ENCODE peak calls at places on chromosomes 4 and X, in six cellular contexts. H is iPS-NIHi11, B is non-pigmented ciliary epithelial cell, R is lung, O is MCF 10A, G is AG09319. N is an unnamed sample.

GRCh38 chr4:8614365-8615193 is 22.0 kb downstream of the CPZ start:
- DNase-seq in H (no peak), B (no peak), O (no peak), G (no peak), R (no peak), N (no peak)

GRCh38 chrX:43958529-43958928 is 14.7 kb downstream of the NDP start:
- DNase-seq in O (peak; percentile 90), R (no peak), B (no peak), H (peak; percentile 48), G (peak; percentile 72), N (peak; percentile 39)

GRCh38 chr4:37953620-37954325 is 6.4 kb upstream of the PTTG2 start:
- DNase-seq in G (no peak), R (no peak), O (no peak), B (no peak), H (no peak), N (no peak)

GRCh38 chrX:43750248-43750676 is 94.2 kb downstream of the MAOA start:
- DNase-seq in O (peak; percentile 82), B (no peak), R (peak; percentile 41), G (peak; percentile 14), H (peak; percentile 51), N (no peak)

GRCh38 chr4:86959588-86960500 is 25.0 kb downstream of the AFF1 start:
- DNase-seq in R (no peak), G (no peak), H (peak; percentile 59), B (no peak), O (no peak), N (no peak)

GRCh38 chr4:124459922-124460301 is 252.6 kb downstream of the ANKRD50 start:
- DNase-seq in G (no peak), R (no peak), B (no peak), H (no peak), O (no peak), N (no peak)

GRCh38 chr4:137471895-137472294 is 60.4 kb downstream of the PCDH18 start:
- DNase-seq in B (no peak), O (peak; percentile 11), R (no peak), H (no peak), G (no peak), N (no peak)

GRCh38 chr4:2598661-2599654 is 62.5 kb downstream of the FAM193A start:
- DNase-seq in O (no peak), H (no peak), R (no peak), G (no peak), B (no peak), N (peak; percentile 62)

GRCh38 chr4:153152453-153153338 is 51.5 kb upstream of the TRIM2 start:
- DNase-seq in H (no peak), O (no peak), R (peak; percentile 36), G (no peak), B (no peak), N (no peak)

GRCh38 chr4:153541426-153542096 is 75.4 kb downstream of the TMEM131L start:
- DNase-seq in O (peak; percentile 13), B (peak; percentile 86), R (no peak), H (no peak), G (peak; percentile 67), N (no peak)

GRCh38 chrX:20374450-20374849 is 107.7 kb upstream of the RPS6KA3 start:
- DNase-seq in R (no peak), O (no peak), G (no peak), H (no peak), B (no peak), N (no peak)

GRCh38 chr4:173801876-173802713 is 272.1 kb upstream of the HAND2 start:
- DNase-seq in O (no peak), G (no peak), B (no peak), H (no peak), R (no peak), N (no peak)

GRCh38 chr4:7017446-7018048 is 25.6 kb upstream of the TADA2B start:
- DNase-seq in B (no peak), H (no peak), G (no peak), O (no peak), R (no peak), N (no peak)

GRCh38 chrX:16516473-16516872 is 133.5 kb upstream of the S100G start:
- DNase-seq in G (no peak), O (no peak), B (peak; percentile 1), H (no peak), R (no peak), N (no peak)

GRCh38 chr4:53479731-53480525 is 102.5 kb downstream of the FIP1L1 start:
- DNase-seq in R (no peak), O (no peak), G (no peak), H (no peak), B (peak; percentile 61), N (no peak)

GRCh38 chr4:173001571-173001970 is 167.0 kb upstream of the GALNT7 start:
- DNase-seq in R (no peak), G (no peak), B (no peak), H (no peak), O (peak; percentile 73), N (no peak)

GRCh38 chrX:47206316-47206715 is 12.2 kb upstream of the CDK16 start:
- DNase-seq in R (no peak), B (no peak), O (peak; percentile 52), H (no peak), G (no peak), N (no peak)

GRCh38 chr4:189828298-189828697 is 112.4 kb upstream of the FRG1 start:
- DNase-seq in B (no peak), H (no peak), G (no peak), O (no peak), R (no peak), N (no peak)

GRCh38 chr4:113849771-113850170 is 88.2 kb upstream of the CAMK2D start:
- DNase-seq in B (no peak), G (no peak), O (no peak), R (peak; percentile 31), H (no peak), N (no peak)

GRCh38 chr4:132934901-132935300 is 214.2 kb upstream of the PCDH10 start:
- DNase-seq in R (no peak), O (no peak), B (no peak), H (peak; percentile 7), G (no peak), N (no peak)

GRCh38 chrX:129823115-129823514 is 20.6 kb downstream of the ZDHHC9 start:
- DNase-seq in O (peak; percentile 63), G (no peak), B (no peak), R (no peak), H (peak; percentile 38), N (no peak)

GRCh38 chr4:130747842-130748241 is 1651.9 kb downstream of the C4orf33 start:
- DNase-seq in G (no peak), R (no peak), H (peak; percentile 8), B (no peak), O (peak; percentile 17), N (no peak)

N was measured in CMK.